ENCODE peak calls at places on chromosome 14, in five cellular contexts. K is stomach, P is adrenal gland, A is HCT116, V is spleen. X is an unnamed sample.

GRCh38 chr14:37590096-37590809 is 4.8 kb downstream of the FOXA1 start:
- DNase-seq in K (no peak), P (no peak), A (no peak), V (no peak), X (no peak)

GRCh38 chr14:58738189-58738836 is 100.6 kb downstream of the DACT1 start:
- DNase-seq in K (no peak), P (no peak), A (no peak), V (no peak), X (no peak)

GRCh38 chr14:49286257-49286983 is 299.8 kb downstream of the RPS29 start:
- DNase-seq in K (no peak), P (no peak), A (no peak), V (no peak), X (no peak)

GRCh38 chr14:32593290-32593942 is 264.3 kb downstream of the AKAP6 start:
- DNase-seq in K (no peak), P (no peak), A (no peak), V (no peak), X (no peak)

GRCh38 chr14:72558721-72559120 is 335.2 kb downstream of the DPF3 start:
- DNase-seq in K (no peak), P (no peak), A (no peak), V (no peak), X (no peak)

GRCh38 chr14:64708148-64709004 is 4.2 kb downstream of the PLEKHG3 start:
- DNase-seq in K (no peak), P (no peak), A (no peak), V (peak), X (no peak)

GRCh38 chr14:92846162-92846897 is 52.2 kb downstream of the GOLGA5 start:
- DNase-seq in K (no peak), P (peak), A (peak), V (no peak), X (peak)

GRCh38 chr14:71395151-71395604 is 487.9 kb downstream of the PCNX1 start:
- DNase-seq in K (no peak), P (no peak), A (no peak), V (no peak), X (no peak)

GRCh38 chr14:96252323-96253052 is 3.5 kb upstream of the BDKRB1 start:
- DNase-seq in K (no peak), P (no peak), A (no peak), V (no peak), X (no peak)

GRCh38 chr14:101862177-101862576 is 100.7 kb downstream of the PPP2R5C start:
- DNase-seq in K (no peak), P (no peak), A (no peak), V (no peak), X (no peak)

GRCh38 chr14:101627913-101628257 is 66.6 kb downstream of the DIO3 start:
- DNase-seq in K (peak), P (no peak), A (no peak), V (no peak), X (no peak)

GRCh38 chr14:96231731-96232130 is 24.3 kb upstream of the BDKRB1 start:
- DNase-seq in K (no peak), P (no peak), A (no peak), V (no peak), X (no peak)

GRCh38 chr14:51604078-51604477 is 47.6 kb upstream of the FRMD6 start:
- DNase-seq in K (no peak), P (no peak), A (no peak), V (no peak), X (no peak)

GRCh38 chr14:32078794-32079663 is 1.9 kb downstream of the ARHGAP5 start:
- DNase-seq in K (no peak), P (no peak), A (peak), V (no peak), X (peak)

GRCh38 chr14:93764211-93764659 is 24.1 kb downstream of the PRIMA1 start:
- DNase-seq in K (no peak), P (no peak), A (no peak), V (no peak), X (no peak)

GRCh38 chr14:57209561-57209960 is 59.1 kb downstream of the EXOC5 start:
- DNase-seq in K (no peak), P (no peak), A (no peak), V (no peak), X (no peak)

GRCh38 chr14:75427482-75428229 is at the start of gene JDP2:
- DNase-seq in K (peak), P (peak), A (peak), V (peak), X (peak)

GRCh38 chr14:75566321-75566720 is 12.1 kb upstream of the FLVCR2 start:
- DNase-seq in K (no peak), P (no peak), A (no peak), V (no peak), X (no peak)

GRCh38 chr14:97603201-97603600 is 806.0 kb downstream of the VRK1 start:
- DNase-seq in K (no peak), P (no peak), A (no peak), V (no peak), X (no peak)

GRCh38 chr14:63486729-63487128 is 56.4 kb downstream of the PPP2R5E start:
- DNase-seq in K (no peak), P (no peak), A (no peak), V (no peak), X (peak)

GRCh38 chr14:79552778-79553177 is 658.5 kb downstream of the DIO2 start:
- DNase-seq in K (no peak), P (no peak), A (no peak), V (no peak), X (no peak)

GRCh38 chr14:92962031-92962830 is 39.3 kb downstream of the CHGA start:
- DNase-seq in K (no peak), P (no peak), A (no peak), V (peak), X (no peak)

GRCh38 chr14:44448816-44449411 is 58.2 kb downstream of the FSCB start:
- DNase-seq in K (no peak), P (no peak), A (no peak), V (no peak), X (peak)

GRCh38 chr14:66288511-66288910 is 197.7 kb upstream of the CCDC196 start:
- DNase-seq in K (no peak), P (no peak), A (no peak), V (no peak), X (no peak)

GRCh38 chr14:21868442-21869046 is 194.9 kb upstream of the OR4E1 start:
- DNase-seq in K (peak), P (peak), A (peak), V (no peak), X (peak)

GRCh38 chr14:63453443-63453936 is 89.7 kb downstream of the PPP2R5E start:
- DNase-seq in K (no peak), P (no peak), A (no peak), V (no peak), X (peak)

GRCh38 chr14:65412881-65413738 is 580 bp downstream of the FUT8 start:
- DNase-seq in K (peak), P (peak), A (no peak), V (peak), X (peak)

GRCh38 chr14:102028733-102029132 is 58.1 kb downstream of the HSP90AA1 start:
- DNase-seq in K (no peak), P (no peak), A (no peak), V (no peak), X (no peak)

GRCh38 chr14:76136476-76137160 is 15.1 kb upstream of the GPATCH2L start:
- DNase-seq in K (no peak), P (no peak), A (no peak), V (no peak), X (peak)

GRCh38 chr14:70282666-70283065 is 76.8 kb downstream of the COX16 start:
- DNase-seq in K (no peak), P (no peak), A (no peak), V (no peak), X (no peak)

GRCh38 chr14:54169254-54169924 is 212.8 kb upstream of the BMP4 start:
- DNase-seq in K (no peak), P (no peak), A (peak), V (no peak), X (no peak)

GRCh38 chr14:39673141-39674133 is 241.2 kb upstream of the FBXO33 start:
- DNase-seq in K (no peak), P (no peak), A (no peak), V (no peak), X (no peak)

GRCh38 chr14:80638620-80639215 is 302.8 kb downstream of the CEP128 start:
- DNase-seq in K (no peak), P (no peak), A (peak), V (no peak), X (no peak)

GRCh38 chr14:39181693-39182047 is 6.6 kb downstream of the PNN start:
- DNase-seq in K (no peak), P (no peak), A (no peak), V (no peak), X (no peak)

GRCh38 chr14:54881235-54881760 is 21.3 kb downstream of the GCH1 start:
- DNase-seq in K (no peak), P (no peak), A (no peak), V (no peak), X (no peak)

GRCh38 chr14:96564389-96564788 is 62.2 kb downstream of the PAPOLA start:
- DNase-seq in K (no peak), P (no peak), A (no peak), V (no peak), X (no peak)

DNA sequence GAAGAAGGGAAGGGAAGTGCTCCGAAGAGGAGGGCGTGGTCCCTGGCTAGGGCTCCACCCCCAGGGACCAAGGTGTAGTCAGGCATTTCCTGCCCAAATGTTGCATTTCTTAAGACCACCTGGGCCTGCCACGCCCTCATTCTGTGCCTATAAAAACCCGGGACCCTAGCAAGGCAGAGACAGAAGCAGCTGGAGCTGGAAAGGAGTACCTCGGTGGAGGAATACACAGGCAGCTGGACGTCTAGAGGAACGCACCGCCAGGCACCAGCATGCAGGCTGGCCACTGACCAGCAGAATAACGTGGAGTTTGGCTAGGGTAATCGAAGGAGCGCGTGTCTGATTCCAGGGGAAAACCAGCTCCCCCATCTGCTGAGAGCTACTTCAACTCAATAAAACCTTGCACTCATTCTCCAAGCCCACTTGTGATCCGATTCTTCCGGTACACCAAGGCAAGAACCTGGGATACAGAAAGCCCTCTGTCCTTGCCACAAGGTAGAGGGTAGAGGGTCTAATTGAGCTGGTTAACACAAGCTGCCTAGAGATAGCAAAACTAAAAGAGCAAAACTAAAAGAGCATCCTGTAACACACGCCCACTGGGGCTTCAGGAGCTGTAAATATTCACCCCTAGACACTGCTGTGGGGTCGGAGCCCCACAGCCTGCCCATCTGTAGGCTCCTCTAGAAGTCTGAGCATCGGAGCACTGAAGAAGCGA is 21.0 kb downstream of the CFL2 start:
- DNase-seq in K (peak), P (peak), A (peak), V (no peak), X (no peak)
- TF ChIP-seq POLR2A in K (no peak), P (no peak), A (peak), V (no peak), X (no peak)

GRCh38 chr14:68211886-68212285 is 392.3 kb downstream of the RAD51B start:
- DNase-seq in K (no peak), P (no peak), A (no peak), V (no peak), X (no peak)

GRCh38 chr14:68208726-68209125 is 389.1 kb downstream of the RAD51B start:
- DNase-seq in K (no peak), P (no peak), A (no peak), V (no peak), X (no peak)

GRCh38 chr14:68208218-68208617 is 388.6 kb downstream of the RAD51B start:
- DNase-seq in K (no peak), P (no peak), A (no peak), V (no peak), X (no peak)

GRCh38 chr14:68211421-68211820 is 391.8 kb downstream of the RAD51B start:
- DNase-seq in K (no peak), P (no peak), A (no peak), V (no peak), X (no peak)

GRCh38 chr14:68210729-68211299 is 391.2 kb downstream of the RAD51B start:
- DNase-seq in K (no peak), P (peak), A (no peak), V (no peak), X (peak)
- TF ChIP-seq POLR2A in K (no peak), P (no peak), A (no peak), V (no peak), X (peak)

DNA sequence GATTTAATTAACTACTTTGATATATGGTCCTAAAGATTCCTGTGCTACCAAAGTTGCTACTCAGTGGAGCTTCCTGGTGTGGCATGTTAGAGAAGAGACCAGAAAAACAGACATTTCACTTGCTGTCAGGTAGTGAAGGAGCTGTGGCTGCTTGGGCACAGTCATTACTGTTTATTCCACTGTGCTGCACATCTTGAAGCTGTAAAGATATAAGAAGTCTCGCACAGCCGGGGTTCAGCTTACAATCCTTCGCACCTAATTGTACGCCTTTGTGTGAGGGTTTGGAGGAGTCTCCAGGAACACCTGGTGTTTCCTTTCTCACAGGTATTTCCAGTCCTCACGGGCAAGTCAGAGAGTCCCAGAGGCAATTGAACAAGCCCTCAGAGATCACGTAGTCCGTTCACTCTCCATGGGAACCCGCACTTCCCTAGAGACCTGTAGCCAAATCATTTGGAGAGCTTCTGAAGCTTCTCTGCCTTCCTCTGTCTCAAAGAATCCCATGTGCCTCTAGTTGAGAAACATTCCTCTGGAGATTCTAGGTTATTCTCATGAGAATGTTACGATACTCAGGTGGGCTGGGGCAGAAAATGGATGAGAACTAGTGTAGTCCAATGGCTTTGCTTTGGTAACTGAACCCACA is 4.1 kb downstream of the EVL start:
- DNase-seq in K (no peak), P (no peak), A (no peak), V (no peak), X (peak)
- TF ChIP-seq POLR2A in K (no peak), P (no peak), A (no peak), V (no peak), X (no peak)

GRCh38 chr14:100361626-100362025 is 38.5 kb downstream of the SLC25A47 start:
- DNase-seq in K (no peak), P (peak), A (no peak), V (no peak), X (no peak)
- TF ChIP-seq POLR2A in K (no peak), P (no peak), A (no peak), V (no peak), X (no peak)

GRCh38 chr14:77376771-77377501 is at the start of the genes SAMD15 and TMED8:
- DNase-seq in K (peak), P (peak), A (peak), V (peak), X (peak)
- TF ChIP-seq POLR2A in K (no peak), P (no peak), A (peak), V (peak), X (peak)

DNA sequence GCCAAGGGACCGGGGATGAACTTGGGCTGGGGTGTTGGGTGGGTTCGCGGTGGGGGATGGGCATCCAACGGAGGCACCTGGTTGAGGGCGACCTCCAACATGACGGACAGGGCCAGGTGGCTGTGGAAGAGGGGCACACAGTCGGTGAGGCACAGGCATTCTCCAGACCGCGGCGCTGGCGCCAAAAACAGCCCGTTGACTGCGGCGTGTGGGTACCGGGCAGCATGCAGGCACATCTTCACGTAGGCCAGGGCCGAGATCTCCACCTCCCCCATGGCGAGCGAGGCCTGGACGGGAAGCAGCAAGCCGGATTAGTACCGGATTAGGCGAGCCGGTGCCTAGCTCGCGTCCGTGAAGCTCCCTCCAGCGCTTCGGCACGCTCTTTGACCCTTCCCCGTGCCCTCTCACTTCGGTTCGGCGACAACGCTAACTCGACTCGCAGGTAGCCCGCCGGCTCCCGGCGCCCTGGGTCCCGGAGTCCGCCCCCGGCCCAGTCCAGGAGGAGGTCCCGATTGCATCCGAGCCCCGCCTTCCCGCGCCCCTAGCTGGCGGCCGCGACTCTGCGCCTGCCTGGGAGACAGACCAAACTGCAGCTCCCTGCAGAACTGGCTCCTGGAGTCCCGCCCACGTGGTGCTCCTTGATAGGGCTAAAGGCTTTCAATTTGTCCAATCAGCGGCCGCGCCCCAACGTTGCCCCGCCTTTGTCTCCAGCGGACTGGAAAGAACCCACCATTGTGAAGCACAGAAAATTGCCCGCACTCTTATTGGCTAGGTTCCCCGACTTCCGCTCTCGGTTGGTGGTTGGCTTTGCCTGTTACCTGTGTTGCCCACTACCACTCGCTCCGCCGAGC is at the start of gene EMC9:
- DNase-seq in K (peak), P (peak), A (peak), V (peak), X (peak)
- TF ChIP-seq POLR2A in K (peak), P (peak), A (peak), V (no peak), X (peak)

GRCh38 chr14:52950410-52950897 is 396 bp downstream of the FERMT2 start:
- DNase-seq in K (peak), P (peak), A (no peak), V (peak), X (no peak)
- TF ChIP-seq POLR2A in K (no peak), P (no peak), A (no peak), V (no peak), X (no peak)

GRCh38 chr14:105086833-105087307 is 21.6 kb upstream of the GPR132 start:
- DNase-seq in K (peak), P (peak), A (peak), V (peak), X (peak)
- TF ChIP-seq POLR2A in K (no peak), P (no peak), A (no peak), V (no peak), X (no peak)

X was measured in erythroblast.